ENCODE peak calls at places on chromosomes 6 and 20, in ten cellular contexts. One of them, this sample, is unnamed.

GRCh38 chr20:39651645-39652340 is 689.6 kb downstream of the DHX35 start:
- DNase-seq in stomach: no peak
- DNase-seq in omental fat pad: no peak
- DNase-seq in OCI-LY7: no peak
- DNase-seq in NCI-H69: no peak
- DNase-seq in ACHN: no peak
- DNase-seq in neural progenitor cell: no peak
- DNase-seq in lung: no peak
- DNase-seq in fibroblast of the conjunctiva: no peak
- DNase-seq in substantia nigra: no peak
- DNase-seq in this sample: no peak

GRCh38 chr6:108235121-108235520 is 25.7 kb downstream of the SNX3 start:
- DNase-seq in stomach: no peak
- DNase-seq in omental fat pad: no peak
- DNase-seq in OCI-LY7: no peak
- DNase-seq in NCI-H69: no peak
- DNase-seq in ACHN: no peak
- DNase-seq in neural progenitor cell: no peak
- DNase-seq in lung: no peak
- DNase-seq in fibroblast of the conjunctiva: no peak
- DNase-seq in substantia nigra: no peak
- DNase-seq in this sample: no peak

GRCh38 chr6:37516076-37516919 is 16.6 kb upstream of the CCDC167 start:
- DNase-seq in stomach: peak; percentile 73
- DNase-seq in omental fat pad: no peak
- DNase-seq in OCI-LY7: peak; percentile 59
- DNase-seq in NCI-H69: peak; percentile 99
- DNase-seq in ACHN: no peak
- DNase-seq in neural progenitor cell: peak; percentile 83
- DNase-seq in lung: peak; percentile 44
- DNase-seq in fibroblast of the conjunctiva: no peak
- DNase-seq in substantia nigra: peak; percentile 49
- DNase-seq in this sample: peak; percentile 53

GRCh38 chr6:82248233-82248735 is 740 bp upstream of the IBTK start:
- DNase-seq in stomach: peak; percentile 31
- DNase-seq in omental fat pad: no peak
- DNase-seq in OCI-LY7: no peak
- DNase-seq in NCI-H69: peak; percentile 42
- DNase-seq in ACHN: peak; percentile 83
- DNase-seq in neural progenitor cell: peak; percentile 61
- DNase-seq in lung: no peak
- DNase-seq in fibroblast of the conjunctiva: no peak
- DNase-seq in substantia nigra: no peak
- DNase-seq in this sample: peak; percentile 42

GRCh38 chr20:5845686-5846651 is 95.8 kb downstream of the SHLD1 start:
- DNase-seq in stomach: no peak
- DNase-seq in omental fat pad: no peak
- DNase-seq in OCI-LY7: no peak
- DNase-seq in NCI-H69: peak; percentile 87
- DNase-seq in ACHN: no peak
- DNase-seq in neural progenitor cell: peak; percentile 28
- DNase-seq in lung: no peak
- DNase-seq in fibroblast of the conjunctiva: peak; percentile 47
- DNase-seq in substantia nigra: no peak
- DNase-seq in this sample: peak; percentile 51

GRCh38 chr6:5499644-5500306 is 238.5 kb downstream of the FARS2 start:
- DNase-seq in stomach: no peak
- DNase-seq in omental fat pad: no peak
- DNase-seq in OCI-LY7: no peak
- DNase-seq in NCI-H69: no peak
- DNase-seq in ACHN: no peak
- DNase-seq in neural progenitor cell: no peak
- DNase-seq in lung: no peak
- DNase-seq in fibroblast of the conjunctiva: no peak
- DNase-seq in substantia nigra: no peak
- DNase-seq in this sample: no peak

GRCh38 chr6:31125162-31125561 is 4.9 kb upstream of the CDSN start:
- DNase-seq in stomach: peak; percentile 63
- DNase-seq in omental fat pad: no peak
- DNase-seq in OCI-LY7: no peak
- DNase-seq in NCI-H69: peak; percentile 62
- DNase-seq in ACHN: no peak
- DNase-seq in neural progenitor cell: no peak
- DNase-seq in lung: peak; percentile 73
- DNase-seq in fibroblast of the conjunctiva: no peak
- DNase-seq in substantia nigra: no peak
- DNase-seq in this sample: no peak

GRCh38 chr20:2767768-2768631 is 32.4 kb downstream of the CPXM1 start:
- DNase-seq in stomach: peak; percentile 94
- DNase-seq in omental fat pad: no peak
- DNase-seq in OCI-LY7: no peak
- DNase-seq in NCI-H69: no peak
- DNase-seq in ACHN: no peak
- DNase-seq in neural progenitor cell: no peak
- DNase-seq in lung: peak; percentile 89
- DNase-seq in fibroblast of the conjunctiva: no peak
- DNase-seq in substantia nigra: no peak
- DNase-seq in this sample: no peak

GRCh38 chr6:72287801-72288200 is 334.1 kb upstream of the KCNQ5 start:
- DNase-seq in stomach: no peak
- DNase-seq in omental fat pad: no peak
- DNase-seq in OCI-LY7: no peak
- DNase-seq in NCI-H69: no peak
- DNase-seq in ACHN: no peak
- DNase-seq in neural progenitor cell: no peak
- DNase-seq in lung: no peak
- DNase-seq in fibroblast of the conjunctiva: peak; percentile 12
- DNase-seq in substantia nigra: no peak
- DNase-seq in this sample: no peak

This sample was measured in GM23338.